ENCODE peak calls at places on chromosomes 12 and 14, in five cellular contexts. U is IMR-90, K is mesenchymal stem cell, M is neuronal stem cell, L is H1. E is an unnamed sample.

GRCh38 chr14:50666772-50667490 is 1.2 kb downstream of the SAV1 start:
- DNase-seq in M (peak), U (peak), K (peak), L (no peak), E (peak)

GRCh38 chr12:94710933-94711332 is 60.6 kb upstream of the TMCC3 start:
- DNase-seq in L (no peak), M (no peak), U (peak), K (no peak), E (peak)

GRCh38 chr12:52229836-52230343 is 3.2 kb upstream of the KRT7 start:
- DNase-seq in U (no peak), L (no peak), M (no peak), K (no peak), E (no peak)

GRCh38 chr12:104213952-104214351 is 1.6 kb upstream of the TXNRD1 start:
- DNase-seq in M (no peak), K (peak), L (peak), U (peak), E (no peak)

GRCh38 chr12:32605326-32606095 is 73.6 kb upstream of the DNM1L start:
- DNase-seq in L (no peak), M (no peak), U (no peak), K (no peak), E (peak)

GRCh38 chr14:26200675-26201074 is 397.2 kb downstream of the NOVA1 start:
- DNase-seq in M (no peak), L (no peak), U (peak), K (peak), E (peak)

GRCh38 chr12:102300824-102301461 is 103.3 kb upstream of the PMCH start:
- DNase-seq in M (no peak), L (no peak), U (peak), K (peak), E (peak)

GRCh38 chr12:81468206-81468605 is 290.9 kb downstream of the PPFIA2 start:
- DNase-seq in L (no peak), U (peak), M (no peak), K (no peak), E (no peak)

GRCh38 chr14:81343701-81344100 is 56.4 kb downstream of the STON2 start:
- DNase-seq in U (no peak), L (no peak), K (no peak), M (no peak), E (no peak)

GRCh38 chr14:77141592-77142288 is at the start of gene ZDHHC22:
- DNase-seq in U (no peak), L (peak), M (no peak), K (no peak), E (no peak)

GRCh38 chr12:40632171-40632570 is 60.1 kb upstream of the CNTN1 start:
- DNase-seq in M (no peak), L (no peak), K (no peak), U (no peak), E (no peak)

GRCh38 chr12:132686831-132687210 is 321 bp downstream of the POLE start:
- DNase-seq in U (no peak), M (no peak), K (no peak), L (no peak), E (no peak)

GRCh38 chr12:46372131-46372851 is at the start of gene SLC38A2:
- DNase-seq in K (peak), M (peak), L (no peak), U (peak), E (peak)
- H4K91ac ChIP-seq in K (peak), M (peak), L (peak), U (peak), E (peak)

DNA sequence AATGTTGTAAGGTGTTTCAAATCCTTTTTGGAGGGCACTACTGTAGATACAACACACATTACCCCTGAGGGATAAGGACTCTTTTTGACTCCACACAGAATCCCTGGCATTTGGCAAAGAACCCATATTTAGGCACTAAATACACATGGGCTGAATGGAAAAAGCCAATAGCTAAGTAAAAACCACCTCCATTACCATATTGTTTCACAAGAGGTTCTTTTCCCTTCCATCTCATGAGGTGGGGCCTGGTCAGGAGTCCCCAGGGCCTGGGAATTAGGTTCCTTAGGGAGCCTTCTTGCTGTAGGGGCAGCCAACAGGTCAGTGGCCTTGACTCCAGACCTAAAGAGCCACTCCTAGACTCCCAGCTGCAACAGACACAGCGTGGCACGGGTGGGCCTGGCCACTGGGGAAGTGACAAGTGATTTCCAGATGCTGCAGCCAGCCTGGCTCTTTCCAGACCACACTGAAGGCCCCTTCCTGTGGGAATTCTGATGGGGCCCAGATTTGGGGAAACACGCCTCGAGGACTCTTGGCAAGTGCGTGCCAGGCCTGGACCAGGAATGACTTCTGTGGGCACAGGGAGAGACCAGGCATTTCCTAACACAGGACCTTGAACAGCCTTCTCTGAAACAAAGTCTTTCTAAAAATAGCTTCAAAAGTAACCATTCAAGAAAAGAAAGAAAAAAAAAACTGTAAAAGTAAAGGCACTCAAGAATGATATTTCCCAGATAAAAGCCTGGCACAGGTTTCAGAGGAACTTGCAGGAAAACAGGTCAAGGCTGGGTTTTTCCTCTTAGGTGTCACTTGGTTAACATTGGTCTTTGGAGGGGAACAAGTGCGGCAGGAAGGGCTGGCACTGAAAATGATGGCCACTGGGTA is 18.1 kb downstream of the SSH1 start:
- DNase-seq in U (peak), L (no peak), M (no peak), K (peak), E (no peak)
- H4K91ac ChIP-seq in U (peak), L (peak), M (no peak), K (peak), E (peak)

GRCh38 chr14:61694039-61694438 is 1.3 kb upstream of the HIF1A start:
- DNase-seq in U (no peak), L (no peak), K (no peak), M (no peak), E (no peak)

GRCh38 chr14:61696753-61697318 is 1.5 kb downstream of the HIF1A start:
- DNase-seq in U (no peak), L (no peak), K (no peak), M (no peak), E (no peak)

GRCh38 chr14:61694830-61695694 is at the start of gene HIF1A:
- DNase-seq in M (peak), U (peak), K (peak), L (peak), E (peak)

GRCh38 chr14:61698216-61698980 is 3.1 kb downstream of the HIF1A start:
- DNase-seq in K (no peak), L (no peak), U (no peak), M (no peak), E (no peak)

DNA sequence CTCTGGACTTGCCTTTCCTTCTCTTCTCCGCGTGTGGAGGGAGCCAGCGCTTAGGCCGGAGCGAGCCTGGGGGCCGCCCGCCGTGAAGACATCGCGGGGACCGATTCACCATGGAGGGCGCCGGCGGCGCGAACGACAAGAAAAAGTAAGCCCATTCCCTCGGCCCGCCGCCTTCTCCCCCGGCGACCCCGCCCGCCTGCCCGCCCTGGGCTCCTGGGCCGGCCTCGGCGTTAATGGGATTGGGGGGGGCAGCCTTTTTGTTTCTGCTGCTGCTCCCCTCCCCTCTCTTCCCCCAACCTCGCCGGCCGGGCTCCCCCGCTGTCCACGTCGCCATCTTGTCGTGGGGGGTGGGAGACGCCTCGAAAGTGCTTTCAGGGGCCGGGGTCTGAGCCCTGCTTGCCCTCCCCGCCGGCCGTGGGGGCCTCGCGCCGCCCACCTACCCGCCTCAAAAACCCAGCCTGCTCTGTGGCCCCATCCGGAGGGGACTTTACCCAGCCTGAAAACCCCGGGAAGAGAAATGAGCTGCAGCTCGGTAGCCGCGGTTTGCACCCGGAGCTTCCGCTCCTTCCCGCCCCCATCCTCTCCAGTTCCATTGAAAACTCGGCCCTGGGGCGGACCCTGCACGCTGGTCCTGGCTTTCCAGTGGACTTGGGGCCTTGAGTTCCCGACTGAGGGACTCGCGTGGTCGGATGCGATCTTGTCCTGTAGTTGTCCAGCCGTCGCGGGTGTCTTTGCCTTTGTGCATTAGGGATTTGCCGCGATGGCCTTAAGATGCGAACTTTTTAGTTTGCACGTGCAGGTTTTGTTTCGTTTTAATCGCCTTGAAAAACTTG is 598 bp downstream of the HIF1A start:
- DNase-seq in U (peak), K (peak), M (peak), L (peak), E (peak)
- H4K91ac ChIP-seq in U (peak), K (peak), M (peak), L (peak), E (peak)

GRCh38 chr14:89340782-89341181 is 76.3 kb downstream of the FOXN3 start:
- DNase-seq in K (no peak), L (no peak), M (no peak), U (no peak), E (no peak)

GRCh38 chr14:89337912-89338311 is 79.1 kb downstream of the FOXN3 start:
- DNase-seq in K (peak), M (no peak), U (peak), L (no peak), E (peak)

GRCh38 chr14:89340200-89340667 is 76.8 kb downstream of the FOXN3 start:
- DNase-seq in U (peak), M (no peak), L (no peak), K (peak), E (no peak)

GRCh38 chr14:89339158-89339557 is 77.9 kb downstream of the FOXN3 start:
- DNase-seq in U (no peak), K (no peak), L (no peak), M (no peak), E (no peak)

GRCh38 chr14:89339579-89339978 is 77.5 kb downstream of the FOXN3 start:
- DNase-seq in K (no peak), U (no peak), L (no peak), M (no peak), E (no peak)
- H4K91ac ChIP-seq in K (peak), U (peak), L (no peak), M (no peak), E (no peak)

GRCh38 chr12:50504798-50505385 is at the start of gene DIP2B:
- DNase-seq in K (peak), M (peak), L (peak), U (peak), E (peak)
- H4K91ac ChIP-seq in K (peak), M (no peak), L (no peak), U (peak), E (peak)

DNA sequence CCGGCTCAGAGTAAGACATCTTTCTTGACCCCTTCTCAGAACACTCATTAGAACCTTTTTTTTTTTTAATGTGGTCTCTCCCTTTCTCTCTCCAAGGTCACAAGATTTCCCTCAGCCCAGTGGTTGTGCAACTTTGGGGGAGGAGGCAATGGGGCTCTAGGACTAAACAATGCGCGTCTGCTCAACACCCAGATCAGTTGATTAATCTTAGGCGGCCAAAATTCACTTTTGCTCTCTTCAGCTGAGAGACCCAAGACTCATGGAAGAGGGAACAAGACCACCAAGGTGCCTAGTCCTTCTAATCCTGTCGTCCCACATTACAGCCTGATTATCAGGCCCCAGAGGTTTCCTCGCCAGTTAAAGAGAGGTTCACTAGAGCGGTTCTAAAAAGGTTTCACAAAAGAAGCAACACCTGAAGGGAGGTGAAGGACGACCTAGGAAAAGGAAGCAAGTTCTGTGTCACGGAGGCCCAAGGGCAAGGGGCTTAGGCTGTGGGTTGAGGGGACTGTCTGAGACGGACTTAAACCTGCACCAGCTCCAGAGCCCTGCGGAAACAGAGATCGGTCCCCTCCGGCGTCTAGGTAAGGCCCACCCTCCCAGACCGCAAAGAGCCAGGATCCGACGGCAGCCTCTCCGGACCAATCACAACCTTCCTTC is 836 bp upstream of the TARBP2 start:
- DNase-seq in K (peak), M (no peak), U (peak), L (peak), E (peak)
- H4K91ac ChIP-seq in K (peak), M (no peak), U (peak), L (peak), E (peak)

GRCh38 chr12:131233737-131234474 is 280.2 kb downstream of the ADGRD1 start:
- DNase-seq in M (no peak), K (no peak), U (no peak), L (no peak), E (no peak)

GRCh38 chr12:131230340-131231099 is 276.8 kb downstream of the ADGRD1 start:
- DNase-seq in M (no peak), U (no peak), L (no peak), K (no peak), E (no peak)

GRCh38 chr12:131231194-131231980 is 277.7 kb downstream of the ADGRD1 start:
- DNase-seq in L (no peak), K (no peak), M (no peak), U (no peak), E (no peak)

GRCh38 chr12:131239384-131240094 is 285.8 kb downstream of the ADGRD1 start:
- DNase-seq in M (no peak), K (no peak), L (no peak), U (no peak), E (no peak)

GRCh38 chr12:131235871-131236271 is 282.2 kb downstream of the ADGRD1 start:
- DNase-seq in L (no peak), M (no peak), K (no peak), U (no peak), E (no peak)
- H4K91ac ChIP-seq in L (no peak), M (no peak), K (no peak), U (no peak), E (no peak)

GRCh38 chr12:66139328-66139727 is 8.8 kb upstream of the LLPH start:
- DNase-seq in K (no peak), M (no peak), U (no peak), L (no peak), E (no peak)
- H4K91ac ChIP-seq in K (no peak), M (no peak), U (no peak), L (no peak), E (no peak)